ENCODE peak calls at places on chromosomes 16 and 17, in six cellular contexts. One of them, this sample, is unnamed.

GRCh38 chr17:82003411-82004381 is 19.0 kb downstream of the CENPX start:
- DNase-seq in HepG2: peak; percentile 92
- DNase-seq in endothelial cell of umbilical vein: peak; percentile 93
- DNase-seq in K562: no peak
- DNase-seq in GM12878: no peak
- DNase-seq in A549: peak; percentile 95
- DNase-seq in this sample: no peak

GRCh38 chr16:27769561-27770222 is 219.7 kb downstream of the KATNIP start:
- DNase-seq in GM12878: no peak
- DNase-seq in K562: no peak
- DNase-seq in HepG2: no peak
- DNase-seq in endothelial cell of umbilical vein: no peak
- DNase-seq in A549: no peak
- DNase-seq in this sample: no peak

GRCh38 chr16:49472598-49472997 is 99.0 kb downstream of the C16orf78 start:
- DNase-seq in A549: no peak
- DNase-seq in K562: no peak
- DNase-seq in GM12878: no peak
- DNase-seq in HepG2: no peak
- DNase-seq in endothelial cell of umbilical vein: no peak
- DNase-seq in this sample: no peak

GRCh38 chr17:41655611-41656111 is 31.3 kb upstream of the KRT17 start:
- DNase-seq in HepG2: no peak
- DNase-seq in K562: no peak
- DNase-seq in GM12878: no peak
- DNase-seq in A549: no peak
- DNase-seq in endothelial cell of umbilical vein: no peak
- DNase-seq in this sample: no peak

GRCh38 chr16:27389272-27389961 is 12.6 kb upstream of the IL21R start:
- DNase-seq in HepG2: no peak
- DNase-seq in K562: no peak
- DNase-seq in GM12878: peak; percentile 84
- DNase-seq in A549: no peak
- DNase-seq in endothelial cell of umbilical vein: no peak
- DNase-seq in this sample: no peak

GRCh38 chr16:83116274-83116892 is 489.6 kb downstream of the CDH13 start:
- DNase-seq in HepG2: no peak
- DNase-seq in A549: no peak
- DNase-seq in endothelial cell of umbilical vein: no peak
- DNase-seq in K562: no peak
- DNase-seq in GM12878: no peak
- DNase-seq in this sample: peak; percentile 10

GRCh38 chr17:59456428-59456827 is 109.0 kb upstream of the DHX40 start:
- DNase-seq in HepG2: no peak
- DNase-seq in endothelial cell of umbilical vein: no peak
- DNase-seq in K562: no peak
- DNase-seq in A549: no peak
- DNase-seq in GM12878: no peak
- DNase-seq in this sample: no peak

GRCh38 chr16:12971216-12971615 is 69.8 kb downstream of the SHISA9 start:
- DNase-seq in HepG2: no peak
- DNase-seq in endothelial cell of umbilical vein: no peak
- DNase-seq in A549: peak; percentile 15
- DNase-seq in K562: no peak
- DNase-seq in GM12878: no peak
- DNase-seq in this sample: peak; percentile 27

GRCh38 chr17:55751720-55752250 is 934 bp downstream of the PCTP start:
- DNase-seq in K562: no peak
- DNase-seq in GM12878: no peak
- DNase-seq in HepG2: no peak
- DNase-seq in endothelial cell of umbilical vein: no peak
- DNase-seq in A549: no peak
- DNase-seq in this sample: no peak

GRCh38 chr17:65634533-65634932 is 73.1 kb upstream of the AXIN2 start:
- DNase-seq in A549: no peak
- DNase-seq in GM12878: no peak
- DNase-seq in K562: no peak
- DNase-seq in HepG2: peak; percentile 62
- DNase-seq in endothelial cell of umbilical vein: peak; percentile 6
- DNase-seq in this sample: no peak

GRCh38 chr16:24135624-24136296 is 120.4 kb upstream of the CACNG3 start:
- DNase-seq in HepG2: no peak
- DNase-seq in A549: no peak
- DNase-seq in K562: peak; percentile 71
- DNase-seq in endothelial cell of umbilical vein: no peak
- DNase-seq in GM12878: no peak
- DNase-seq in this sample: no peak

GRCh38 chr17:45147102-45147580 is 1.1 kb upstream of the HEXIM1 start:
- DNase-seq in A549: peak; percentile 66
- DNase-seq in endothelial cell of umbilical vein: peak; percentile 71
- DNase-seq in GM12878: no peak
- DNase-seq in HepG2: no peak
- DNase-seq in K562: no peak
- DNase-seq in this sample: peak; percentile 87

GRCh38 chr16:74999683-75000480 is 1.1 kb downstream of the ZNRF1 start:
- DNase-seq in endothelial cell of umbilical vein: peak; percentile 52
- DNase-seq in GM12878: no peak
- DNase-seq in HepG2: peak; percentile 44
- DNase-seq in K562: no peak
- DNase-seq in A549: no peak
- DNase-seq in this sample: peak; percentile 53

GRCh38 chr17:80352991-80353665 is 61.8 kb upstream of the ENDOV start:
- DNase-seq in HepG2: no peak
- DNase-seq in K562: no peak
- DNase-seq in endothelial cell of umbilical vein: no peak
- DNase-seq in GM12878: no peak
- DNase-seq in A549: no peak
- DNase-seq in this sample: no peak

GRCh38 chr16:26317885-26318284 is 626.1 kb downstream of the HS3ST4 start:
- DNase-seq in endothelial cell of umbilical vein: no peak
- DNase-seq in HepG2: no peak
- DNase-seq in K562: no peak
- DNase-seq in A549: no peak
- DNase-seq in GM12878: no peak
- DNase-seq in this sample: no peak

GRCh38 chr16:85638248-85638647 is 25.1 kb downstream of the GSE1 start:
- DNase-seq in GM12878: no peak
- DNase-seq in HepG2: no peak
- DNase-seq in endothelial cell of umbilical vein: no peak
- DNase-seq in K562: no peak
- DNase-seq in A549: no peak
- DNase-seq in this sample: no peak

GRCh38 chr17:44941712-44942331 is 5.8 kb downstream of the KIF18B start:
- DNase-seq in K562: no peak
- DNase-seq in HepG2: no peak
- DNase-seq in GM12878: no peak
- DNase-seq in A549: peak; percentile 62
- DNase-seq in endothelial cell of umbilical vein: no peak
- DNase-seq in this sample: no peak

GRCh38 chr16:80367037-80367658 is 173.6 kb upstream of the DYNLRB2 start:
- DNase-seq in A549: no peak
- DNase-seq in HepG2: no peak
- DNase-seq in K562: no peak
- DNase-seq in endothelial cell of umbilical vein: no peak
- DNase-seq in GM12878: no peak
- DNase-seq in this sample: no peak

GRCh38 chr17:11644265-11645212 is 46.3 kb downstream of the DNAH9 start:
- DNase-seq in K562: peak; percentile 64
- DNase-seq in endothelial cell of umbilical vein: peak; percentile 2
- DNase-seq in HepG2: peak; percentile 73
- DNase-seq in GM12878: no peak
- DNase-seq in A549: peak; percentile 36
- DNase-seq in this sample: peak; percentile 74

DNA sequence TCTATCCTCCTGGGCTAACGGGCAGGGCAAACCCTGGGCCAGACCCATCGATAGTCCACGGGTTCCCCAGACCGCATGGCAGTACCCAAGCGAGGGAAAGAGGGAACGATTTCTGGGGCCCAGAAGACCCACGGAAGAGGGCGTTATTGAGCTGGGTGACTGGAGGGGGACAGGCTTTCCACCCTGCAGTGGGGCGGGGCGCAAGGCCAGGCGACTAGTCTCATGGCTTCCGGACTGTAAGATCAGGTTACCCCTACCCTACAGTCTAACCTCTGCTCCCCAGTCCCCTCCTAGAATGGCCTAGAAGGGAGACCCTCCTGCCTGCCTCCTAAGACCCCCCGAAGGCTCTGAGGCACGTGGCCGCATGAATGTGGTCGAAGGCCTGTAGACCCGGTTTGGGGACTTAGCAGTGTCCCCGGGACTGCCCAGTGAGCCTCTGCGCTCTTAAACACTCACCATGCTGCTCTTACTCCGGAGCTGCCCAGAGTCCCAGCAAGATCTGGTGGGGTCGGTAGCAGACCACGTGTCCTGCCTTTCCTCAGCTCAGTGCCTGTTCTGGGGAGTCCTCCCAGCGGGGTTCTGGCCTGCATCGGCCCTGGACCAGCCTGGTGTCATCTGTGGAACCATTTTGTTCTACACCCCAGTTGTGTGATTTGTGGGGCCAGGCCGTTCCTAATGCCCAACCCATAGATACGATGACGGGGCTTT is 13.1 kb upstream of the AURKB start:
- DNase-seq in A549: peak; percentile 48
- DNase-seq in HepG2: peak; percentile 79
- DNase-seq in endothelial cell of umbilical vein: no peak
- DNase-seq in K562: peak; percentile 51
- DNase-seq in GM12878: no peak
- DNase-seq in this sample: peak; percentile 88
- TF ChIP-seq CTCF in A549: peak; percentile 45
- TF ChIP-seq CTCF in HepG2: peak; percentile 87
- TF ChIP-seq CTCF in endothelial cell of umbilical vein: no peak
- TF ChIP-seq CTCF in K562: peak; percentile 50
- TF ChIP-seq CTCF in GM12878: peak; percentile 39
- TF ChIP-seq CTCF in this sample: peak; percentile 19

DNA sequence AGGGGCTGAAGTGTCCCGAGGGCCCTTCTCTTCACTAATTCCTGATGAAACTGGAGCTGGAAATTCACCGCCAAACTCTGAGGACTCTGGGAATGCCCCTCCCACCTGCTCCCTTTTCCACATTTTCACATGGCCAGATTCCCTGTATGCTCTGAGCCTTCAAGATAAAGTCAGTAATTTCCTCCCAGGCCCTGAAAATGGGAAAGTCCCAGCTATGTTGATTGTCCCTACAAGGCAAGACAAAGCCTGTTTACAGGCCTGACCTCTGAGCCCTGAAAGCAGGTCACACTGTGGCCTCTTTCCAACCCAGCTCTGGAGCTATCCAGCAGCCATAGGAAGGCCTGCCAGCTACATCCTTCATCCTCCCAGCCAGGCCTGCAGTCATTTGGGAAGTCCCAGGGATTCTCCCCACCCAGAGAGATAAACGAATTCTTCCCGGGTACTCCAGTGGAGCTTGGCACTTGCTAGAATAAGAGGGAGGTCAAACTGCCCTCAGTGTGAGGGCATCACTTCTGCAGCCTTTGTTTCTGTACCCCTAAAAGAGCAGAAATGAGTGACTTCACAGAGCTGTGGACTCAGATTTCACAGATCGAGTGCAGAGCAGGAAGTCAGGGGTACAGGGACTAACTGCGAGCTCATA is 19.6 kb upstream of the CCL2 start:
- DNase-seq in HepG2: no peak
- DNase-seq in endothelial cell of umbilical vein: peak; percentile 97
- DNase-seq in A549: no peak
- DNase-seq in GM12878: no peak
- DNase-seq in K562: no peak
- DNase-seq in this sample: peak; percentile 29
- TF ChIP-seq MYC in HepG2: no peak
- TF ChIP-seq MYC in endothelial cell of umbilical vein: no peak
- TF ChIP-seq MYC in A549: no peak
- TF ChIP-seq MYC in GM12878: no peak
- TF ChIP-seq MYC in K562: no peak
- TF ChIP-seq MYC in this sample: no peak

DNA sequence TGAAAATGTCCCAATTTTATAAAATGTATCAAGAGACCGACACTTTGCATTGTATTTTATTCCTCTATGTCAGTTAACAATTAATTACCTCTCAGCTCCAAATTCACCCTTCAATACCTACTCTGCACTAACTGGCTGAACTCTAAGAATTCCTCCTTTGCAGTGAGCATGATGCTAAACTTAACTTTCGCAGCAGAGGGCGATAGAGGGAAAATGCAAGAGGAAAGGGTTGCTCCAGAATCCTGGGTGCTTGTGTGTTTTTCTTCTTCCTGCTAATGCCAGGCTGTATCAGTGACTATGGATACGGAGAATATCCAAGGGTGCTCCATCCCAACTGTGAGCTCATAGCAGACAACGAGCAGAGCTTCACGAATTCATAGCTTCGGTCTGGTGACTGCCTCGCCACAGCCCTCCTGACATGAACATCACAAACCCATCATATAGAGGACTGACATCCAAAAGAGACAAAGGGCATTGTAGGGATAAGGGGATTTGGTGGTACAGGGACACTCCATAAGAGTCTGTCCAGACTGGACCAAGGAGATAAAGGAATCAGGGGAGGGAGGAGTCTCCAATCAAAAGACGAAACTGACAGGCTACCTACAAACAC is 172.9 kb downstream of the STX8 start:
- DNase-seq in endothelial cell of umbilical vein: peak; percentile 36
- DNase-seq in HepG2: peak; percentile 45
- DNase-seq in K562: no peak
- DNase-seq in A549: peak; percentile 27
- DNase-seq in GM12878: no peak
- DNase-seq in this sample: peak; percentile 47
- TF ChIP-seq CTCF in endothelial cell of umbilical vein: peak; percentile 61
- TF ChIP-seq CTCF in HepG2: peak; percentile 69
- TF ChIP-seq CTCF in K562: peak; percentile 40
- TF ChIP-seq CTCF in A549: peak; percentile 55
- TF ChIP-seq CTCF in GM12878: peak; percentile 60
- TF ChIP-seq CTCF in this sample: peak; percentile 41

DNA sequence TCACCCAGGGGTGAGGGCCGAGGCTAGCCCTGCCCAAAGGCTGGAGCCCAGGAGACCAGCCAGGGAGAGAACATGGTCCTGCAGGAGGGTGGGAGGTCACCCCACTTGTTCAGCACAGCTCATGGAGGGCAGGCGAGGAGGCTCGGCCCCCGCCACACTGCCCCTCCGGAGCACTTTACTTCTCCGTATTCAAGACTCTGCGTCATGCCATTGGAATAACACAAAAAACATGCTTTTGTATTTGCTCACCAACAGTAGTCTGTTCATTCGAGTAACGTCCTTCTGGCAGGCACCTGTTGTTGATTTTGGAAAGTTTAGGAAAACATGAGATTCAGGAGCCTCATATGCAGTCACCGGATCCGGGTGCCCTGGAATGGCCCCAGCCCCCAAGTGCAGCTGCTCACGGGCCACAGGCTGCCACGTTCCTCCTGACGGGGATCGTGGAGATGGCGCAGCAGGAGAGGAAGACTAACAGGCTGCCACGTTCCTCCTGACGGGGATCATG is 81.1 kb upstream of the DNAH17 start:
- DNase-seq in K562: no peak
- DNase-seq in endothelial cell of umbilical vein: no peak
- DNase-seq in A549: no peak
- DNase-seq in HepG2: no peak
- DNase-seq in GM12878: no peak
- DNase-seq in this sample: no peak
- TF ChIP-seq MYC in K562: no peak
- TF ChIP-seq MYC in endothelial cell of umbilical vein: no peak
- TF ChIP-seq MYC in A549: no peak
- TF ChIP-seq MYC in HepG2: no peak
- TF ChIP-seq MYC in GM12878: no peak
- TF ChIP-seq MYC in this sample: no peak

This sample was measured in NB4.